ENCODE peak calls at places on chromosomes 6 and 20, in four cellular contexts. T is HEK293T, L is HepG2, D is GM12878. O is an unnamed sample.

GRCh38 chr6:169722362-169723199 is 1.7 kb downstream of the PHF10 start:
- DNase-seq in T (peak; percentile 39), D (no peak), L (peak; percentile 81), O (peak; percentile 68)

GRCh38 chr6:28982476-28983266 is 22.4 kb downstream of the ZNF311 start:
- DNase-seq in D (peak; percentile 11), L (peak; percentile 87), T (peak; percentile 29), O (peak; percentile 90)

GRCh38 chr6:21402368-21402767 is 191.2 kb upstream of the SOX4 start:
- DNase-seq in L (no peak), D (peak; percentile 30), T (no peak), O (no peak)

GRCh38 chr6:127053032-127053908 is 65.2 kb upstream of the RSPO3 start:
- DNase-seq in L (no peak), D (no peak), T (no peak), O (no peak)

GRCh38 chr6:169162968-169163903 is 90.4 kb downstream of the THBS2 start:
- DNase-seq in T (no peak), L (peak; percentile 7), D (no peak), O (no peak)

GRCh38 chr6:37272834-37273566 is 15.1 kb upstream of the TMEM217 start:
- DNase-seq in L (no peak), T (no peak), D (no peak), O (no peak)

GRCh38 chr6:14305131-14305530 is 187.6 kb downstream of the CD83 start:
- DNase-seq in L (no peak), D (no peak), T (no peak), O (no peak)

GRCh38 chr6:31663961-31664789 is 622 bp downstream of the GPANK1 start:
- DNase-seq in L (no peak), T (no peak), D (no peak), O (peak; percentile 75)

GRCh38 chr20:25058797-25059486 is 1.0 kb upstream of the ACSS1 start:
- DNase-seq in T (no peak), D (no peak), L (peak; percentile 44), O (no peak)

GRCh38 chr6:112622036-112622435 is 274.9 kb downstream of the RFPL4B start:
- DNase-seq in L (no peak), D (no peak), T (no peak), O (no peak)

GRCh38 chr6:90256698-90257485 is 39.8 kb downstream of the BACH2 start:
- DNase-seq in T (no peak), D (no peak), L (no peak), O (no peak)

GRCh38 chr6:128919831-128920230 is 36.9 kb downstream of the LAMA2 start:
- DNase-seq in T (no peak), L (no peak), D (no peak), O (no peak)

GRCh38 chr20:43722153-43722505 is 4.7 kb downstream of the GTSF1L start:
- DNase-seq in L (no peak), T (no peak), D (no peak), O (no peak)

GRCh38 chr20:297925-298754 is 770 bp downstream of the ZCCHC3 start:
- DNase-seq in L (peak; percentile 35), T (peak; percentile 28), D (no peak), O (peak; percentile 70)

GRCh38 chr6:170405311-170405975 is 98.9 kb downstream of the FAM120B start:
- DNase-seq in T (no peak), L (no peak), D (no peak), O (no peak)

GRCh38 chr20:20503788-20504528 is 136.1 kb downstream of the INSM1 start:
- DNase-seq in L (no peak), D (no peak), T (no peak), O (no peak)

GRCh38 chr6:144434308-144434990 is 149.3 kb downstream of the UTRN start:
- DNase-seq in D (no peak), L (no peak), T (no peak), O (no peak)

GRCh38 chr6:107634147-107635057 is 144.5 kb downstream of the SOBP start:
- DNase-seq in D (no peak), L (no peak), T (no peak), O (no peak)

GRCh38 chr20:51350941-51351631 is 191.4 kb downstream of the NFATC2 start:
- DNase-seq in T (no peak), L (no peak), D (no peak), O (no peak)

GRCh38 chr6:16311763-16312162 is 73.4 kb downstream of the GMPR start:
- DNase-seq in L (no peak), D (no peak), T (no peak), O (no peak)

GRCh38 chr6:162058281-162058875 is 669.2 kb downstream of the PRKN start:
- DNase-seq in D (no peak), L (peak; percentile 98), T (no peak), O (no peak)

GRCh38 chr20:6265204-6265904 is 142.5 kb upstream of the FERMT1 start:
- DNase-seq in L (peak; percentile 55), D (no peak), T (no peak), O (no peak)

GRCh38 chr6:140485740-140486467 is 1111.5 kb upstream of the CITED2 start:
- DNase-seq in D (peak; percentile 9), T (no peak), L (no peak), O (peak; percentile 57)

GRCh38 chr6:2766767-2767314 is 1.6 kb downstream of the WRNIP1 start:
- DNase-seq in L (no peak), D (no peak), T (no peak), O (no peak)

GRCh38 chr20:36206641-36207040 is 29.6 kb upstream of the AAR2 start:
- DNase-seq in T (no peak), D (no peak), L (no peak), O (no peak)

GRCh38 chr6:67606905-67607828 is 1027.9 kb upstream of the ADGRB3 start:
- DNase-seq in D (no peak), T (no peak), L (no peak), O (no peak)

GRCh38 chr20:55961351-55962320 is 43.7 kb downstream of the CBLN4 start:
- DNase-seq in D (no peak), T (no peak), L (no peak), O (no peak)

GRCh38 chr6:54655162-54655561 is 191.4 kb upstream of the FAM83B start:
- DNase-seq in L (no peak), D (no peak), T (no peak), O (no peak)

DNA sequence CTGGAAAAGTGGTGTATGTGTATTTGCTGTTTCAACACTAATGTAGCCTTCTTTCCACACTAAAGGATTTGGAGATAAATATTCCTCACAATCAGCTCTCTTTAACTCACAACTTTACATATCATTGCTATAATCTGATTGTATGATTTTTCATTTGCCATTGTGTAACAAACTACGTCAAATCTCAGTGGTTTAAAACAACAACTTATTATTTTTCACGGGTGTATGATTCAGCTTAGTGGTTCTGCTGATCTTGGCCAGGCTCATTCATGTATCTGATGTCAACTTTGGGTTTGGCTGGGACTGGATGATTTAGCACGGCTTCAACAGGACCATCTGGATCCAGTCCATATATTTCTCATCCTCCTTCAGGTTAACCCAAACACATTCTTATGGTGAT is 55.4 kb upstream of the TMX4 start:
- DNase-seq in D (no peak), T (no peak), L (no peak), O (no peak)
- TF ChIP-seq FOXK2 in D (no peak), T (no peak), L (no peak), O (no peak)

GRCh38 chr20:37441023-37441422 is 80.0 kb upstream of the NNAT start:
- DNase-seq in L (no peak), T (no peak), D (no peak), O (no peak)
- TF ChIP-seq FOXK2 in L (no peak), T (no peak), D (no peak), O (no peak)

GRCh38 chr6:100468013-100468622 is 3.4 kb upstream of the SIM1 start:
- DNase-seq in L (no peak), D (no peak), T (no peak), O (no peak)
- TF ChIP-seq FOXK2 in L (no peak), D (no peak), T (no peak), O (no peak)

GRCh38 chr6:148693882-148694484 is 52.8 kb upstream of the UST start:
- DNase-seq in D (no peak), T (no peak), L (no peak), O (no peak)

GRCh38 chr6:148689168-148689567 is 57.7 kb upstream of the UST start:
- DNase-seq in D (no peak), T (no peak), L (no peak), O (no peak)
- TF ChIP-seq FOXK2 in D (no peak), T (no peak), L (no peak), O (no peak)

GRCh38 chr20:40670251-40670650 is 18.8 kb downstream of the MAFB start:
- DNase-seq in L (no peak), T (no peak), D (no peak), O (peak; percentile 34)

GRCh38 chr20:40676466-40676865 is 12.6 kb downstream of the MAFB start:
- DNase-seq in T (no peak), D (no peak), L (no peak), O (no peak)

GRCh38 chr20:40672095-40672494 is 16.9 kb downstream of the MAFB start:
- DNase-seq in L (no peak), T (no peak), D (no peak), O (no peak)

GRCh38 chr20:40675599-40676221 is 13.3 kb downstream of the MAFB start:
- DNase-seq in D (no peak), T (no peak), L (no peak), O (no peak)

DNA sequence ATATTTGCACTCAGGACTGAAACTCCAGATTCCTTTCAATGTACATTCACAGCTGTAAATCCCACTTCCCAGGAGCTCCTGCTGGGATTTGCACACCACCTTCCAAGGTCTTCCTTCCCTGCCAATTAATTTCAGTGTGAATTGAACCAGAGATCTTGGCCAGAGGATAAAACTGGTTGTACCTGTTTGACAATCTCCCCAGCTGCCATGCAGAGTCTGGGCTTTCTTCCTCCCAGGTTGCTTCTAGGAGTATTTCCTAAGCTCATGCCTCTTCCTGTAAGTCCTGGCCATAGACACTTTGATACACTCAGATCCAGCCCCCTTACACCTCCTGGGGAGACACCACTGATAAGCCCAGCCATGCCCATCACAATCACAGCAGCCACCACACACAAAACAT is 15.6 kb downstream of the MAFB start:
- DNase-seq in L (no peak), D (no peak), T (no peak), O (no peak)
- TF ChIP-seq FOXK2 in L (no peak), D (no peak), T (no peak), O (no peak)

DNA sequence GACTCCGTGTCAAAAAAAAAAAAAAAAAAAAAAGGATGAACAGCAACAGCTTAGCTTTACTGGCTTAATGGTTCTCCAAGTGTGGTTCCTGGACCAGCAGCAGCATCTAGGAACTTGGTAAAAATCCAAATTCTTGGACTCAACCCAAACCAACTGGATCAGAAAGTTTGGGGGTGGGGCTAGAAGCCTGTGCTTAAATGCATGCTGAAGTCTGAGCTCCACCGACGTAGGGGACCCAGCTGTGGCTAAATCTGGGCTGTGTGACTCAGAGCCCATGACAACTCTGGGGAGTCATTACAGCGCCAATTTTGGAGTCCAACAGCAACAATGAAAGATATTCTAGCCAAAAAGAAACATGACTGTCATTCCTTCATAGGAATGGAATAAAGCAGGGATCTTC is 13.6 kb upstream of the CHD6 start:
- DNase-seq in L (no peak), T (no peak), D (no peak), O (no peak)
- TF ChIP-seq FOXK2 in L (no peak), T (no peak), D (no peak), O (no peak)

GRCh38 chr6:48085131-48085741 is 25.8 kb downstream of the PTCHD4 start:
- DNase-seq in L (no peak), T (no peak), D (no peak), O (no peak)

GRCh38 chr6:48075181-48075580 is 35.8 kb downstream of the PTCHD4 start:
- DNase-seq in D (no peak), L (no peak), T (no peak), O (no peak)

GRCh38 chr6:48084201-48084600 is 26.8 kb downstream of the PTCHD4 start:
- DNase-seq in L (no peak), D (no peak), T (no peak), O (no peak)

GRCh38 chr6:48078092-48078491 is 32.9 kb downstream of the PTCHD4 start:
- DNase-seq in T (no peak), L (no peak), D (no peak), O (no peak)

GRCh38 chr6:48080227-48081009 is 30.6 kb downstream of the PTCHD4 start:
- DNase-seq in T (no peak), L (peak; percentile 62), D (no peak), O (no peak)
- TF ChIP-seq FOXK2 in T (no peak), L (no peak), D (no peak), O (no peak)